ENCODE peak calls at places on chromosome 10, in nine cellular contexts. One of them, this sample, is unnamed.
A peak's percentile ranks its signal among the peaks of the same experiment; 100 is the strongest.

GRCh38 chr10:91511549-91512330 is 101.6 kb downstream of the HECTD2 start:
- DNase-seq in T-helper 2 cell treated with Interferon-gamma antibody and Interleukin-4, amounts not matched to agents 5 μg/mL and 100 μg/mL, for 36 hours: no peak
- DNase-seq in amniotic stem cell: peak; percentile 37
- DNase-seq in kidney: no peak
- DNase-seq in effector memory CD8-positive, alpha-beta T cell: no peak
- DNase-seq in astrocyte of the spinal cord: peak; percentile 78
- DNase-seq in CD8-positive, alpha-beta memory T cell: no peak
- DNase-seq in T-helper 9 cell: no peak
- DNase-seq in EL: peak; percentile 81
- DNase-seq in this sample: no peak

GRCh38 chr10:119360181-119360921 is 153.0 kb downstream of the GRK5 start:
- DNase-seq in T-helper 2 cell treated with Interferon-gamma antibody and Interleukin-4, amounts not matched to agents 5 μg/mL and 100 μg/mL, for 36 hours: no peak
- DNase-seq in amniotic stem cell: no peak
- DNase-seq in kidney: peak; percentile 56
- DNase-seq in effector memory CD8-positive, alpha-beta T cell: no peak
- DNase-seq in astrocyte of the spinal cord: no peak
- DNase-seq in CD8-positive, alpha-beta memory T cell: no peak
- DNase-seq in T-helper 9 cell: no peak
- DNase-seq in EL: no peak
- DNase-seq in this sample: no peak

GRCh38 chr10:86192686-86193085 is 173.9 kb downstream of the GRID1 start:
- DNase-seq in T-helper 2 cell treated with Interferon-gamma antibody and Interleukin-4, amounts not matched to agents 5 μg/mL and 100 μg/mL, for 36 hours: no peak
- DNase-seq in amniotic stem cell: no peak
- DNase-seq in kidney: no peak
- DNase-seq in effector memory CD8-positive, alpha-beta T cell: no peak
- DNase-seq in astrocyte of the spinal cord: no peak
- DNase-seq in CD8-positive, alpha-beta memory T cell: no peak
- DNase-seq in T-helper 9 cell: no peak
- DNase-seq in EL: no peak
- DNase-seq in this sample: no peak

GRCh38 chr10:21831986-21832735 is 171.4 kb downstream of the DNAJC1 start:
- DNase-seq in T-helper 2 cell treated with Interferon-gamma antibody and Interleukin-4, amounts not matched to agents 5 μg/mL and 100 μg/mL, for 36 hours: no peak
- DNase-seq in amniotic stem cell: no peak
- DNase-seq in kidney: no peak
- DNase-seq in effector memory CD8-positive, alpha-beta T cell: no peak
- DNase-seq in astrocyte of the spinal cord: peak; percentile 20
- DNase-seq in CD8-positive, alpha-beta memory T cell: no peak
- DNase-seq in T-helper 9 cell: no peak
- DNase-seq in EL: peak; percentile 60
- DNase-seq in this sample: no peak

GRCh38 chr10:30990351-30990750 is 41.3 kb downstream of the ZNF438 start:
- DNase-seq in T-helper 2 cell treated with Interferon-gamma antibody and Interleukin-4, amounts not matched to agents 5 μg/mL and 100 μg/mL, for 36 hours: no peak
- DNase-seq in amniotic stem cell: no peak
- DNase-seq in kidney: no peak
- DNase-seq in effector memory CD8-positive, alpha-beta T cell: no peak
- DNase-seq in astrocyte of the spinal cord: no peak
- DNase-seq in CD8-positive, alpha-beta memory T cell: no peak
- DNase-seq in T-helper 9 cell: no peak
- DNase-seq in EL: no peak
- DNase-seq in this sample: no peak

GRCh38 chr10:120666311-120666710 is 184.9 kb upstream of the WDR11 start:
- DNase-seq in T-helper 2 cell treated with Interferon-gamma antibody and Interleukin-4, amounts not matched to agents 5 μg/mL and 100 μg/mL, for 36 hours: no peak
- DNase-seq in amniotic stem cell: no peak
- DNase-seq in kidney: no peak
- DNase-seq in effector memory CD8-positive, alpha-beta T cell: no peak
- DNase-seq in astrocyte of the spinal cord: no peak
- DNase-seq in CD8-positive, alpha-beta memory T cell: no peak
- DNase-seq in T-helper 9 cell: no peak
- DNase-seq in EL: no peak
- DNase-seq in this sample: no peak

GRCh38 chr10:110226555-110226925 is 19.1 kb downstream of the MXI1 start:
- DNase-seq in T-helper 2 cell treated with Interferon-gamma antibody and Interleukin-4, amounts not matched to agents 5 μg/mL and 100 μg/mL, for 36 hours: peak; percentile 73
- DNase-seq in amniotic stem cell: peak; percentile 85
- DNase-seq in kidney: peak; percentile 98
- DNase-seq in effector memory CD8-positive, alpha-beta T cell: peak; percentile 80
- DNase-seq in astrocyte of the spinal cord: peak; percentile 95
- DNase-seq in CD8-positive, alpha-beta memory T cell: peak; percentile 79
- DNase-seq in T-helper 9 cell: peak; percentile 87
- DNase-seq in EL: peak; percentile 87
- DNase-seq in this sample: peak; percentile 81

GRCh38 chr10:100100651-100101525 is 19.2 kb upstream of the CPN1 start:
- DNase-seq in T-helper 2 cell treated with Interferon-gamma antibody and Interleukin-4, amounts not matched to agents 5 μg/mL and 100 μg/mL, for 36 hours: no peak
- DNase-seq in amniotic stem cell: no peak
- DNase-seq in kidney: no peak
- DNase-seq in effector memory CD8-positive, alpha-beta T cell: no peak
- DNase-seq in astrocyte of the spinal cord: no peak
- DNase-seq in CD8-positive, alpha-beta memory T cell: no peak
- DNase-seq in T-helper 9 cell: no peak
- DNase-seq in EL: peak; percentile 41
- DNase-seq in this sample: no peak

GRCh38 chr10:112789248-112789647 is 160.8 kb upstream of the TCF7L2 start:
- DNase-seq in T-helper 2 cell treated with Interferon-gamma antibody and Interleukin-4, amounts not matched to agents 5 μg/mL and 100 μg/mL, for 36 hours: no peak
- DNase-seq in amniotic stem cell: no peak
- DNase-seq in kidney: no peak
- DNase-seq in effector memory CD8-positive, alpha-beta T cell: no peak
- DNase-seq in astrocyte of the spinal cord: no peak
- DNase-seq in CD8-positive, alpha-beta memory T cell: no peak
- DNase-seq in T-helper 9 cell: no peak
- DNase-seq in EL: no peak
- DNase-seq in this sample: no peak

GRCh38 chr10:99522511-99523250 is 10.1 kb upstream of the NKX2-3 start:
- DNase-seq in T-helper 2 cell treated with Interferon-gamma antibody and Interleukin-4, amounts not matched to agents 5 μg/mL and 100 μg/mL, for 36 hours: no peak
- DNase-seq in amniotic stem cell: no peak
- DNase-seq in kidney: no peak
- DNase-seq in effector memory CD8-positive, alpha-beta T cell: no peak
- DNase-seq in astrocyte of the spinal cord: no peak
- DNase-seq in CD8-positive, alpha-beta memory T cell: no peak
- DNase-seq in T-helper 9 cell: no peak
- DNase-seq in EL: no peak
- DNase-seq in this sample: no peak

GRCh38 chr10:75470901-75471300 is 39.5 kb downstream of the LRMDA start:
- DNase-seq in T-helper 2 cell treated with Interferon-gamma antibody and Interleukin-4, amounts not matched to agents 5 μg/mL and 100 μg/mL, for 36 hours: no peak
- DNase-seq in amniotic stem cell: no peak
- DNase-seq in kidney: no peak
- DNase-seq in effector memory CD8-positive, alpha-beta T cell: no peak
- DNase-seq in astrocyte of the spinal cord: no peak
- DNase-seq in CD8-positive, alpha-beta memory T cell: no peak
- DNase-seq in T-helper 9 cell: no peak
- DNase-seq in EL: peak; percentile 2
- DNase-seq in this sample: no peak

GRCh38 chr10:104707602-104708160 is 66.6 kb downstream of the SORCS3 start:
- DNase-seq in T-helper 2 cell treated with Interferon-gamma antibody and Interleukin-4, amounts not matched to agents 5 μg/mL and 100 μg/mL, for 36 hours: no peak
- DNase-seq in amniotic stem cell: no peak
- DNase-seq in kidney: no peak
- DNase-seq in effector memory CD8-positive, alpha-beta T cell: no peak
- DNase-seq in astrocyte of the spinal cord: no peak
- DNase-seq in CD8-positive, alpha-beta memory T cell: no peak
- DNase-seq in T-helper 9 cell: no peak
- DNase-seq in EL: no peak
- DNase-seq in this sample: no peak

GRCh38 chr10:17387861-17388503 is 66.4 kb downstream of the ST8SIA6 start:
- DNase-seq in T-helper 2 cell treated with Interferon-gamma antibody and Interleukin-4, amounts not matched to agents 5 μg/mL and 100 μg/mL, for 36 hours: no peak
- DNase-seq in amniotic stem cell: no peak
- DNase-seq in kidney: no peak
- DNase-seq in effector memory CD8-positive, alpha-beta T cell: no peak
- DNase-seq in astrocyte of the spinal cord: peak; percentile 31
- DNase-seq in CD8-positive, alpha-beta memory T cell: no peak
- DNase-seq in T-helper 9 cell: no peak
- DNase-seq in EL: peak; percentile 10
- DNase-seq in this sample: no peak

GRCh38 chr10:86182150-86182549 is 184.4 kb downstream of the GRID1 start:
- DNase-seq in T-helper 2 cell treated with Interferon-gamma antibody and Interleukin-4, amounts not matched to agents 5 μg/mL and 100 μg/mL, for 36 hours: no peak
- DNase-seq in amniotic stem cell: no peak
- DNase-seq in kidney: no peak
- DNase-seq in effector memory CD8-positive, alpha-beta T cell: no peak
- DNase-seq in astrocyte of the spinal cord: no peak
- DNase-seq in CD8-positive, alpha-beta memory T cell: no peak
- DNase-seq in T-helper 9 cell: no peak
- DNase-seq in EL: no peak
- DNase-seq in this sample: no peak

GRCh38 chr10:60312818-60313588 is 76.7 kb downstream of the ANK3 start:
- DNase-seq in T-helper 2 cell treated with Interferon-gamma antibody and Interleukin-4, amounts not matched to agents 5 μg/mL and 100 μg/mL, for 36 hours: no peak
- DNase-seq in amniotic stem cell: peak; percentile 17
- DNase-seq in kidney: no peak
- DNase-seq in effector memory CD8-positive, alpha-beta T cell: no peak
- DNase-seq in astrocyte of the spinal cord: peak; percentile 66
- DNase-seq in CD8-positive, alpha-beta memory T cell: no peak
- DNase-seq in T-helper 9 cell: no peak
- DNase-seq in EL: peak; percentile 66
- DNase-seq in this sample: no peak

GRCh38 chr10:125048101-125048864 is 106.4 kb downstream of the ZRANB1 start:
- DNase-seq in T-helper 2 cell treated with Interferon-gamma antibody and Interleukin-4, amounts not matched to agents 5 μg/mL and 100 μg/mL, for 36 hours: peak; percentile 54
- DNase-seq in amniotic stem cell: no peak
- DNase-seq in kidney: peak; percentile 92
- DNase-seq in effector memory CD8-positive, alpha-beta T cell: peak; percentile 40
- DNase-seq in astrocyte of the spinal cord: peak; percentile 87
- DNase-seq in CD8-positive, alpha-beta memory T cell: peak; percentile 34
- DNase-seq in T-helper 9 cell: peak; percentile 26
- DNase-seq in EL: peak; percentile 84
- DNase-seq in this sample: peak; percentile 48

GRCh38 chr10:46325021-46325420 is 38.2 kb downstream of the ANTXRL start:
- DNase-seq in T-helper 2 cell treated with Interferon-gamma antibody and Interleukin-4, amounts not matched to agents 5 μg/mL and 100 μg/mL, for 36 hours: no peak
- DNase-seq in amniotic stem cell: no peak
- DNase-seq in kidney: no peak
- DNase-seq in effector memory CD8-positive, alpha-beta T cell: no peak
- DNase-seq in astrocyte of the spinal cord: no peak
- DNase-seq in CD8-positive, alpha-beta memory T cell: no peak
- DNase-seq in T-helper 9 cell: no peak
- DNase-seq in EL: no peak
- DNase-seq in this sample: no peak

GRCh38 chr10:68090586-68090985 is 15.5 kb upstream of the HERC4 start:
- DNase-seq in T-helper 2 cell treated with Interferon-gamma antibody and Interleukin-4, amounts not matched to agents 5 μg/mL and 100 μg/mL, for 36 hours: no peak
- DNase-seq in amniotic stem cell: no peak
- DNase-seq in kidney: no peak
- DNase-seq in effector memory CD8-positive, alpha-beta T cell: no peak
- DNase-seq in astrocyte of the spinal cord: no peak
- DNase-seq in CD8-positive, alpha-beta memory T cell: no peak
- DNase-seq in T-helper 9 cell: no peak
- DNase-seq in EL: no peak
- DNase-seq in this sample: no peak

GRCh38 chr10:113550365-113550764 is 2.5 kb upstream of the HABP2 start:
- DNase-seq in T-helper 2 cell treated with Interferon-gamma antibody and Interleukin-4, amounts not matched to agents 5 μg/mL and 100 μg/mL, for 36 hours: no peak
- DNase-seq in amniotic stem cell: no peak
- DNase-seq in kidney: no peak
- DNase-seq in effector memory CD8-positive, alpha-beta T cell: no peak
- DNase-seq in astrocyte of the spinal cord: peak; percentile 19
- DNase-seq in CD8-positive, alpha-beta memory T cell: no peak
- DNase-seq in T-helper 9 cell: no peak
- DNase-seq in EL: peak; percentile 31
- DNase-seq in this sample: no peak

GRCh38 chr10:28139138-28139537 is 140.3 kb upstream of the ODAD2 start:
- DNase-seq in T-helper 2 cell treated with Interferon-gamma antibody and Interleukin-4, amounts not matched to agents 5 μg/mL and 100 μg/mL, for 36 hours: no peak
- DNase-seq in amniotic stem cell: no peak
- DNase-seq in kidney: no peak
- DNase-seq in effector memory CD8-positive, alpha-beta T cell: no peak
- DNase-seq in astrocyte of the spinal cord: peak; percentile 44
- DNase-seq in CD8-positive, alpha-beta memory T cell: no peak
- DNase-seq in T-helper 9 cell: no peak
- DNase-seq in EL: peak; percentile 92
- DNase-seq in this sample: no peak

GRCh38 chr10:62978417-62978955 is 154.6 kb upstream of the NRBF2 start:
- DNase-seq in T-helper 2 cell treated with Interferon-gamma antibody and Interleukin-4, amounts not matched to agents 5 μg/mL and 100 μg/mL, for 36 hours: peak; percentile 33
- DNase-seq in amniotic stem cell: no peak
- DNase-seq in kidney: no peak
- DNase-seq in effector memory CD8-positive, alpha-beta T cell: no peak
- DNase-seq in astrocyte of the spinal cord: no peak
- DNase-seq in CD8-positive, alpha-beta memory T cell: no peak
- DNase-seq in T-helper 9 cell: no peak
- DNase-seq in EL: no peak
- DNase-seq in this sample: no peak

GRCh38 chr10:117860823-117861222 is 185.9 kb downstream of the RAB11FIP2 start:
- DNase-seq in T-helper 2 cell treated with Interferon-gamma antibody and Interleukin-4, amounts not matched to agents 5 μg/mL and 100 μg/mL, for 36 hours: no peak
- DNase-seq in amniotic stem cell: no peak
- DNase-seq in kidney: no peak
- DNase-seq in effector memory CD8-positive, alpha-beta T cell: no peak
- DNase-seq in astrocyte of the spinal cord: peak; percentile 3
- DNase-seq in CD8-positive, alpha-beta memory T cell: no peak
- DNase-seq in T-helper 9 cell: no peak
- DNase-seq in EL: peak; percentile 8
- DNase-seq in this sample: no peak

GRCh38 chr10:108902491-108903250 is 1020.6 kb downstream of the XPNPEP1 start:
- DNase-seq in T-helper 2 cell treated with Interferon-gamma antibody and Interleukin-4, amounts not matched to agents 5 μg/mL and 100 μg/mL, for 36 hours: no peak
- DNase-seq in amniotic stem cell: no peak
- DNase-seq in kidney: no peak
- DNase-seq in effector memory CD8-positive, alpha-beta T cell: no peak
- DNase-seq in astrocyte of the spinal cord: no peak
- DNase-seq in CD8-positive, alpha-beta memory T cell: no peak
- DNase-seq in T-helper 9 cell: no peak
- DNase-seq in EL: no peak
- DNase-seq in this sample: no peak

GRCh38 chr10:97508342-97508741 is 9.6 kb downstream of the UBTD1 start:
- DNase-seq in T-helper 2 cell treated with Interferon-gamma antibody and Interleukin-4, amounts not matched to agents 5 μg/mL and 100 μg/mL, for 36 hours: no peak
- DNase-seq in amniotic stem cell: no peak
- DNase-seq in kidney: no peak
- DNase-seq in effector memory CD8-positive, alpha-beta T cell: no peak
- DNase-seq in astrocyte of the spinal cord: peak; percentile 64
- DNase-seq in CD8-positive, alpha-beta memory T cell: no peak
- DNase-seq in T-helper 9 cell: no peak
- DNase-seq in EL: peak; percentile 38
- DNase-seq in this sample: no peak

GRCh38 chr10:106436123-106436740 is 728.3 kb downstream of the SORCS1 start:
- DNase-seq in T-helper 2 cell treated with Interferon-gamma antibody and Interleukin-4, amounts not matched to agents 5 μg/mL and 100 μg/mL, for 36 hours: no peak
- DNase-seq in amniotic stem cell: no peak
- DNase-seq in kidney: no peak
- DNase-seq in effector memory CD8-positive, alpha-beta T cell: no peak
- DNase-seq in astrocyte of the spinal cord: peak; percentile 57
- DNase-seq in CD8-positive, alpha-beta memory T cell: no peak
- DNase-seq in T-helper 9 cell: no peak
- DNase-seq in EL: peak; percentile 76
- DNase-seq in this sample: no peak

GRCh38 chr10:64753516-64753915 is 1232.3 kb downstream of the REEP3 start:
- DNase-seq in T-helper 2 cell treated with Interferon-gamma antibody and Interleukin-4, amounts not matched to agents 5 μg/mL and 100 μg/mL, for 36 hours: no peak
- DNase-seq in amniotic stem cell: no peak
- DNase-seq in kidney: no peak
- DNase-seq in effector memory CD8-positive, alpha-beta T cell: no peak
- DNase-seq in astrocyte of the spinal cord: no peak
- DNase-seq in CD8-positive, alpha-beta memory T cell: no peak
- DNase-seq in T-helper 9 cell: no peak
- DNase-seq in EL: no peak
- DNase-seq in this sample: no peak

GRCh38 chr10:123643315-123643714 is 22.8 kb upstream of the GPR26 start:
- DNase-seq in T-helper 2 cell treated with Interferon-gamma antibody and Interleukin-4, amounts not matched to agents 5 μg/mL and 100 μg/mL, for 36 hours: no peak
- DNase-seq in amniotic stem cell: no peak
- DNase-seq in kidney: no peak
- DNase-seq in effector memory CD8-positive, alpha-beta T cell: no peak
- DNase-seq in astrocyte of the spinal cord: no peak
- DNase-seq in CD8-positive, alpha-beta memory T cell: no peak
- DNase-seq in T-helper 9 cell: no peak
- DNase-seq in EL: no peak
- DNase-seq in this sample: no peak

GRCh38 chr10:4459531-4459930 is 366.5 kb upstream of the AKR1E2 start:
- DNase-seq in T-helper 2 cell treated with Interferon-gamma antibody and Interleukin-4, amounts not matched to agents 5 μg/mL and 100 μg/mL, for 36 hours: no peak
- DNase-seq in amniotic stem cell: no peak
- DNase-seq in kidney: no peak
- DNase-seq in effector memory CD8-positive, alpha-beta T cell: no peak
- DNase-seq in astrocyte of the spinal cord: peak; percentile 47
- DNase-seq in CD8-positive, alpha-beta memory T cell: no peak
- DNase-seq in T-helper 9 cell: no peak
- DNase-seq in EL: no peak
- DNase-seq in this sample: no peak

GRCh38 chr10:29007748-29008610 is 280.9 kb upstream of the LYZL1 start:
- DNase-seq in T-helper 2 cell treated with Interferon-gamma antibody and Interleukin-4, amounts not matched to agents 5 μg/mL and 100 μg/mL, for 36 hours: no peak
- DNase-seq in amniotic stem cell: no peak
- DNase-seq in kidney: no peak
- DNase-seq in effector memory CD8-positive, alpha-beta T cell: no peak
- DNase-seq in astrocyte of the spinal cord: peak; percentile 40
- DNase-seq in CD8-positive, alpha-beta memory T cell: no peak
- DNase-seq in T-helper 9 cell: no peak
- DNase-seq in EL: no peak
- DNase-seq in this sample: no peak

GRCh38 chr10:70753841-70754621 is 31.1 kb downstream of the TBATA start:
- DNase-seq in T-helper 2 cell treated with Interferon-gamma antibody and Interleukin-4, amounts not matched to agents 5 μg/mL and 100 μg/mL, for 36 hours: no peak
- DNase-seq in amniotic stem cell: no peak
- DNase-seq in kidney: peak; percentile 75
- DNase-seq in effector memory CD8-positive, alpha-beta T cell: no peak
- DNase-seq in astrocyte of the spinal cord: peak; percentile 24
- DNase-seq in CD8-positive, alpha-beta memory T cell: no peak
- DNase-seq in T-helper 9 cell: no peak
- DNase-seq in EL: peak; percentile 17
- DNase-seq in this sample: no peak

GRCh38 chr10:13834581-13835286 is 248.0 kb downstream of the PRPF18 start:
- DNase-seq in T-helper 2 cell treated with Interferon-gamma antibody and Interleukin-4, amounts not matched to agents 5 μg/mL and 100 μg/mL, for 36 hours: no peak
- DNase-seq in amniotic stem cell: no peak
- DNase-seq in kidney: no peak
- DNase-seq in effector memory CD8-positive, alpha-beta T cell: no peak
- DNase-seq in astrocyte of the spinal cord: peak; percentile 78
- DNase-seq in CD8-positive, alpha-beta memory T cell: no peak
- DNase-seq in T-helper 9 cell: no peak
- DNase-seq in EL: no peak
- DNase-seq in this sample: peak; percentile 19

This sample was measured in NCI-H2227 treated with DMSO at 0.1 percent for 48 hours.